ENCODE peak calls at places on chromosomes 12 and 14, in nine cellular contexts. P, O, R, Z, G, E, U, C and Q are unnamed samples.
A peak's percentile ranks its signal among the peaks of the same experiment; 100 is the strongest.

GRCh38 chr14:56487761-56488160 is 91.8 kb upstream of the TMEM260 start:
- DNase-seq in U (no peak), O (no peak), G (no peak), R (peak; percentile 68), E (no peak), C (no peak), Z (no peak), P (peak; percentile 87), Q (no peak)

GRCh38 chr14:69170848-69171247 is 17.9 kb upstream of the DCAF5 start:
- DNase-seq in E (no peak), Z (no peak), O (no peak), R (no peak), U (no peak), C (no peak), P (peak; percentile 58), G (no peak), Q (no peak)

GRCh38 chr12:22525426-22525825 is 18.9 kb downstream of the C2CD5 start:
- DNase-seq in O (no peak), C (no peak), G (no peak), R (peak; percentile 60), Z (no peak), E (no peak), P (peak; percentile 36), U (no peak), Q (no peak)

GRCh38 chr12:65524666-65525065 is 246.2 kb downstream of the MSRB3 start:
- DNase-seq in O (no peak), Z (no peak), P (peak; percentile 77), C (no peak), R (peak; percentile 91), G (no peak), E (no peak), U (no peak), Q (no peak)

GRCh38 chr12:29782285-29782820 is 1.4 kb downstream of the TMTC1 start:
- DNase-seq in G (no peak), E (no peak), R (peak; percentile 85), P (peak; percentile 80), U (no peak), Z (no peak), C (no peak), O (no peak), Q (no peak)

GRCh38 chr14:44798386-44799242 is 163.1 kb downstream of the KLHL28 start:
- DNase-seq in Z (no peak), O (no peak), E (no peak), G (no peak), C (no peak), R (no peak), P (no peak), U (no peak), Q (no peak)

GRCh38 chr14:88005978-88006851 is 1.3 kb downstream of the GPR65 start:
- DNase-seq in G (no peak), C (peak; percentile 43), Z (no peak), R (no peak), E (peak; percentile 47), U (peak; percentile 51), P (no peak), O (no peak), Q (no peak)

GRCh38 chr14:32224731-32225377 is 21.8 kb upstream of the RNU6-8 start:
- DNase-seq in R (peak; percentile 90), Z (no peak), O (no peak), P (peak; percentile 89), C (peak; percentile 14), U (peak; percentile 52), G (no peak), E (peak; percentile 49), Q (no peak)

GRCh38 chr12:19220861-19221466 is 91.4 kb downstream of the PLEKHA5 start:
- DNase-seq in Z (no peak), U (no peak), R (peak; percentile 81), G (no peak), P (peak; percentile 77), O (no peak), C (no peak), E (no peak), Q (no peak)

GRCh38 chr14:52266179-52266578 is 1.3 kb upstream of the PTGDR start:
- DNase-seq in E (no peak), G (no peak), C (no peak), U (no peak), Z (no peak), P (peak; percentile 74), R (peak; percentile 86), O (no peak), Q (no peak)

GRCh38 chr14:61973981-61974380 is 211.8 kb downstream of the SNAPC1 start:
- DNase-seq in E (no peak), P (peak; percentile 69), Z (peak; percentile 58), U (no peak), G (no peak), R (peak; percentile 71), O (no peak), C (no peak), Q (no peak)

GRCh38 chr12:51676875-51677274 is 85.8 kb downstream of the SCN8A start:
- DNase-seq in C (no peak), P (no peak), O (no peak), U (no peak), Z (no peak), R (no peak), E (no peak), G (no peak), Q (no peak)

GRCh38 chr14:103118663-103119404 is 4.4 kb upstream of the TNFAIP2 start:
- DNase-seq in P (no peak), C (peak; percentile 59), U (peak; percentile 95), O (peak; percentile 90), E (peak; percentile 95), G (peak; percentile 93), R (no peak), Z (no peak), Q (no peak)

GRCh38 chr14:32366995-32367394 is 37.9 kb downstream of the AKAP6 start:
- DNase-seq in P (no peak), R (peak; percentile 45), O (no peak), E (no peak), Z (no peak), G (no peak), C (no peak), U (no peak), Q (no peak)

GRCh38 chr12:123356159-123356670 is 8.4 kb downstream of the SBNO1 start:
- DNase-seq in P (no peak), Z (no peak), E (no peak), U (no peak), G (no peak), O (no peak), R (no peak), C (no peak), Q (no peak)

GRCh38 chr14:105073720-105074600 is 8.7 kb upstream of the GPR132 start:
- DNase-seq in G (no peak), R (no peak), U (peak; percentile 44), C (no peak), P (no peak), O (peak; percentile 46), Z (no peak), E (no peak), Q (no peak)

GRCh38 chr12:2359725-2360629 is 307.2 kb downstream of the CACNA1C start:
- DNase-seq in O (peak; percentile 14), G (no peak), Z (no peak), U (no peak), C (no peak), P (no peak), R (no peak), E (no peak), Q (no peak)

GRCh38 chr12:58584885-58585284 is 335.4 kb downstream of the LRIG3 start:
- DNase-seq in G (no peak), Z (no peak), P (peak; percentile 46), E (no peak), U (no peak), R (peak; percentile 58), C (no peak), O (no peak), Q (no peak)

GRCh38 chr12:28191690-28192089 is 1.4 kb downstream of the CCDC91 start:
- DNase-seq in P (no peak), R (peak; percentile 37), O (no peak), G (no peak), Z (no peak), C (no peak), U (no peak), E (no peak), Q (no peak)

GRCh38 chr14:69357544-69358200 is 40.4 kb downstream of the ERH start:
- DNase-seq in Z (no peak), U (no peak), G (no peak), R (no peak), P (no peak), E (no peak), C (no peak), O (no peak), Q (no peak)

GRCh38 chr12:24608637-24609285 is 340.1 kb downstream of the BCAT1 start:
- DNase-seq in P (peak; percentile 18), E (no peak), O (no peak), G (no peak), C (no peak), Z (no peak), U (no peak), R (peak; percentile 30), Q (no peak)

GRCh38 chr14:22850944-22851790 is 14.8 kb downstream of the MMP14 start:
- DNase-seq in P (peak; percentile 98), C (peak; percentile 65), O (peak; percentile 63), R (peak; percentile 96), G (peak; percentile 77), Z (peak; percentile 82), U (peak; percentile 95), E (peak; percentile 73), Q (peak; percentile 96)

GRCh38 chr14:34110531-34110930 is 159.7 kb upstream of the EGLN3 start:
- DNase-seq in O (no peak), G (no peak), P (no peak), U (no peak), R (no peak), E (no peak), Z (no peak), C (no peak), Q (no peak)

GRCh38 chr14:79415726-79416125 is 795.6 kb downstream of the DIO2 start:
- DNase-seq in G (no peak), R (peak; percentile 23), C (no peak), P (peak; percentile 5), O (no peak), U (no peak), Z (no peak), E (no peak), Q (no peak)
- H3K4me3 ChIP-seq in G (no peak overlapping the region), R (no peak overlapping the region), C (no peak overlapping the region), P (no peak overlapping the region), O (no peak overlapping the region), U (no peak overlapping the region), Z (no peak overlapping the region), E (no peak overlapping the region), Q (no peak overlapping the region)

GRCh38 chr14:100072783-100073346 is 7.6 kb downstream of the EVL start:
- DNase-seq in Z (no peak), G (peak; percentile 84), U (no peak), O (no peak), P (no peak), C (peak; percentile 68), R (peak; percentile 26), E (peak; percentile 86), Q (no peak)
- H3K4me3 ChIP-seq in Z (no peak overlapping the region), G (peak overlapping the region; percentile 3), U (no peak overlapping the region), O (no peak overlapping the region), P (no peak overlapping the region), C (no peak overlapping the region), R (no peak overlapping the region), E (peak overlapping the region; percentile 12), Q (no peak overlapping the region)

GRCh38 chr14:58151701-58152568 is at the start of gene ARMH4:
- DNase-seq in Z (peak; percentile 30), C (peak; percentile 91), O (peak; percentile 90), G (peak; percentile 90), U (peak; percentile 91), R (peak; percentile 77), P (peak; percentile 89), E (peak; percentile 89), Q (peak; percentile 94)
- H3K4me3 ChIP-seq in Z (peak within 1 kb of the TSS; percentile 71), C (peak within 1 kb of the TSS; percentile 21), O (peak within 1 kb of the TSS; percentile 72), G (peak within 1 kb of the TSS; percentile 66), U (peak within 1 kb of the TSS; percentile 83), R (peak within 1 kb of the TSS; percentile 73), P (peak within 1 kb of the TSS; percentile 63), E (peak within 1 kb of the TSS; percentile 84), Q (peak within 1 kb of the TSS; percentile 87)

GRCh38 chr12:16604853-16605252 is 1.1 kb downstream of the LMO3 start:
- DNase-seq in O (no peak), G (no peak), U (no peak), R (no peak), E (peak; percentile 48), P (no peak), C (no peak), Z (no peak), Q (no peak)
- H3K4me3 ChIP-seq in O (no peak overlapping the region), G (peak overlapping the region; percentile 54), U (peak overlapping the region; percentile 90), R (no peak overlapping the region), E (peak overlapping the region; percentile 56), P (no peak overlapping the region), C (no peak overlapping the region), Z (peak overlapping the region; percentile 69), Q (peak overlapping the region; percentile 72)